ENCODE peak calls at places on chromosomes 5 and 9, in six cellular contexts. G is foreskin fibroblast, J is B cell, H is glutamatergic neuron, O is Calu3, Y is epithelial cell of esophagus. L is an unnamed sample.

GRCh38 chr5:150154618-150155134 is 969 bp downstream of the PDGFRB start:
- DNase-seq in G (no peak), J (no peak), Y (no peak), H (no peak), O (no peak), L (no peak)

GRCh38 chr5:53287573-53287972 is 178.0 kb upstream of the MOCS2 start:
- DNase-seq in O (no peak), G (no peak), J (no peak), Y (no peak), H (no peak), L (no peak)

GRCh38 chr5:62521319-62521718 is 57.3 kb upstream of the LRRC70 start:
- DNase-seq in O (no peak), Y (no peak), J (no peak), G (no peak), H (no peak), L (no peak)

GRCh38 chr9:3954950-3955670 is 344.8 kb downstream of the GLIS3 start:
- DNase-seq in H (no peak), G (peak; percentile 32), O (no peak), J (no peak), Y (no peak), L (no peak)

GRCh38 chr5:170603578-170604565 is 100.1 kb downstream of the KCNIP1 start:
- DNase-seq in H (peak; percentile 89), G (no peak), O (peak; percentile 74), J (no peak), Y (peak; percentile 25), L (peak; percentile 44)

GRCh38 chr5:166625210-166625865 is 1666.1 kb upstream of the WWC1 start:
- DNase-seq in H (no peak), G (no peak), Y (no peak), J (no peak), O (no peak), L (no peak)

GRCh38 chr5:61966558-61966957 is 339.4 kb upstream of the KIF2A start:
- DNase-seq in O (no peak), H (no peak), G (no peak), J (no peak), Y (no peak), L (no peak)

GRCh38 chr5:125093776-125094175 is 347.3 kb upstream of the ZNF608 start:
- DNase-seq in O (no peak), H (no peak), J (no peak), G (peak; percentile 86), Y (peak; percentile 86), L (no peak)

GRCh38 chr5:14190194-14191164 is 47.3 kb downstream of the TRIO start:
- DNase-seq in Y (peak; percentile 98), O (peak; percentile 49), G (peak; percentile 97), J (no peak), H (no peak), L (no peak)

GRCh38 chr5:81750308-81751008 is 439 bp downstream of the SSBP2 start:
- DNase-seq in O (peak; percentile 47), H (no peak), G (no peak), J (no peak), Y (no peak), L (peak; percentile 84)

GRCh38 chr9:33436445-33436844 is 10.9 kb downstream of the AQP3 start:
- DNase-seq in Y (no peak), J (no peak), G (no peak), H (no peak), O (no peak), L (no peak)

GRCh38 chr9:108188482-108188881 is 667.3 kb downstream of the ACTL7B start:
- DNase-seq in Y (no peak), J (no peak), G (no peak), H (no peak), O (no peak), L (no peak)

GRCh38 chr9:128946945-128947422 is 419 bp downstream of the DOLK start:
- DNase-seq in J (no peak), G (peak; percentile 24), Y (peak; percentile 26), H (no peak), O (peak; percentile 12), L (peak; percentile 90)

GRCh38 chr5:130868186-130868821 is 296.8 kb downstream of the HINT1 start:
- DNase-seq in Y (peak; percentile 9), J (no peak), G (no peak), O (no peak), H (no peak), L (no peak)

GRCh38 chr5:92580814-92581213 is 1000.2 kb downstream of the NR2F1-AS1 start:
- DNase-seq in J (no peak), H (no peak), Y (no peak), G (no peak), O (no peak), L (no peak)

GRCh38 chr9:117485176-117485575 is 70.3 kb upstream of the ASTN2 start:
- DNase-seq in H (no peak), J (no peak), O (no peak), Y (peak; percentile 14), G (peak; percentile 4), L (no peak)

GRCh38 chr5:146369691-146370090 is 31.1 kb downstream of the POU4F3 start:
- DNase-seq in J (no peak), O (no peak), G (peak; percentile 14), Y (peak; percentile 20), H (no peak), L (no peak)

GRCh38 chr5:37514946-37515345 is 135.8 kb downstream of the WDR70 start:
- DNase-seq in G (no peak), H (no peak), Y (no peak), O (no peak), J (no peak), L (no peak)

GRCh38 chr5:57494104-57495098 is 11.8 kb upstream of the ACTBL2 start:
- DNase-seq in O (peak; percentile 93), Y (peak; percentile 99), G (peak; percentile 95), J (no peak), H (no peak), L (peak; percentile 93)

GRCh38 chr9:126459126-126459525 is 132.5 kb downstream of the MVB12B start:
- DNase-seq in O (no peak), J (no peak), Y (no peak), G (no peak), H (no peak), L (no peak)

GRCh38 chr9:111413996-111414395 is 70.2 kb downstream of the ECPAS start:
- DNase-seq in Y (no peak), O (no peak), H (no peak), J (no peak), G (no peak), L (no peak)

GRCh38 chr5:146805099-146805498 is 73.5 kb downstream of the PPP2R2B start:
- DNase-seq in J (no peak), G (no peak), H (no peak), O (no peak), Y (peak; percentile 58), L (no peak)

GRCh38 chr9:12993432-12993831 is 218.6 kb downstream of the LURAP1L start:
- DNase-seq in J (no peak), G (no peak), Y (no peak), H (no peak), O (no peak), L (no peak)
- TF ChIP-seq CTCF in J (no peak), G (no peak), Y (no peak), H (no peak), O (no peak), L (no peak)

GRCh38 chr9:69996947-69997346 is 46.7 kb upstream of the MAMDC2 start:
- DNase-seq in O (no peak), Y (no peak), J (no peak), H (no peak), G (peak; percentile 66), L (no peak)
- TF ChIP-seq CTCF in O (no peak), Y (no peak), J (no peak), H (no peak), G (no peak), L (no peak)

GRCh38 chr9:71210326-71210725 is 88.9 kb upstream of the TRPM3 start:
- DNase-seq in Y (no peak), G (no peak), O (no peak), J (no peak), H (no peak), L (no peak)
- TF ChIP-seq CTCF in Y (no peak), G (no peak), O (no peak), J (no peak), H (no peak), L (no peak)

GRCh38 chr5:157686841-157687554 is 15.7 kb downstream of the C5orf52 start:
- DNase-seq in J (no peak), H (no peak), O (no peak), G (no peak), Y (no peak), L (no peak)

GRCh38 chr5:157690690-157691433 is 19.5 kb downstream of the C5orf52 start:
- DNase-seq in G (no peak), O (no peak), J (no peak), Y (no peak), H (no peak), L (no peak)

DNA sequence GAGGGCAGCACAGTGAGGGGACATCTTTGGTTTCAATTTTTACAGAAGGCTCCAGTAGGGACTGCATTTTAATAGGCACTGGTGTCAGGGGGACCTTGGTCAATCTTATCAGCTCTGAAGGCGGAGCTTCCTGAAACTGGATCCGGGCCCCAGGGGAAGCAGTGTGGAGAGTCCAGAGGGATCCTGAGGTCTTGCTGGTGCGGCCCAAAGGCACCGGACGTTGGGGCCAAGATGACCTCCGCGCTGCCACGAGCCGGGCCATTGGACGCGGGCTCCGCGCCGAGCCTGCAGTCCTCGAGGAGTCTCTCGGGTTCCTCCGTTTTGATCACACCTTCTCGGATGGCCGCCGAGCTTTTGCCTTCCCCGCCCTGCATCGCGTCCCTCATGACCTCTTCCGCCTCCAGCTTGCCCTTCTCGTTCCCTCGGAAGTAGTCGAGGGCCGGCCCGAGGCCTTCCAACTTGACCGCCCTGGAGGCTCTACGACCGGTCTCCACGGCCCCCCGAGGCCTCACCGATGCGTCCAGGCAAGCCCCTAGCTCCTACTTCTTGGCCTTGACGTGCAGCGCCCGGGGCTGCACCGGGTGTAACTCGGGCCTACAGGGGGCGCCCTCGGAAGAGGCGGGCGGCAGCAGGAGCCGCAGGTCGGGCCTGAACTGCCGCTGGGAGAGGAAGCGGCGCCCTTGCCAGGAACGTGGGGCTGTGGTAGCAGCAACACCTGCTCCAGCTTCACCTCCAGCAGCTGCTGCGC is 18.8 kb downstream of the C5orf52 start:
- DNase-seq in G (no peak), H (no peak), O (no peak), Y (no peak), J (peak; percentile 45), L (no peak)
- TF ChIP-seq CTCF in G (peak; percentile 4), H (no peak), O (peak; percentile 25), Y (peak; percentile 20), J (peak; percentile 42), L (no peak)

DNA sequence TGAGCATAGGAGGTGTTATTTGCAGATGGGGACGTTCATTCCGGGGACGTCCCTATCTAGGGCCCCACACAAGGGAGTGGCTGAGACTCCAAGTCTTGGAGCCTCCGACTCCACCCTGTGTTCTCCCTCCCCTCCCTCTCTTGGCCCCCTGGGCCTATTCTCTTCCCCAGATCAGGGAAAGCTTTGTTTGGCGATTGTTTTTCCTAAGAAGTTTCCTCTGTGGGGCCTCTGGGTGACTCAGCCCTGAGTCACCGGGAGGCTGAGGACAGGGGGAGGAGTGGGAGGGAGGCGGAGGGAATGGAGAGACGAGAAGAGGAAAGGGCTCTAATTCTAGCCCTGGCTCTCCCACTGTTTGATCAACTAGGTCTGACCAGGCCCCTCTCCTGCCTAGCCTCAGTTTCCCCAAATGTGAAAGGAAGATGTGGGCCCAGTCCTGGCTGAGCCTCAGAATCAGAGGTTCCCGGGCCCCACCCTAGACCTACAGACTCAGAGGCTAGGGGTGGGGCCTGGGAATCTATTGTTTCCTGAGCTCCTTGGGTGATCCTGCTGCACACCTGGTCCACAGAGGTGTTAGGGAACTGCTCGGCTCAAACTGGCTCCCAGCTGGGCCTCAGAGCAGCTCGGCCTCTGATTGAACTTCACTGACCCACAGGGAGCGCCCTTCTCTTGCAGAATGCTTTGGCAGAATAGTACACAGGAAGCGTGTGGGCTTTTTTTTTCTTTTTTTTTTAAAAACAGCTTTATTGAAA is 19.2 kb downstream of the GSN start:
- DNase-seq in H (no peak), Y (peak; percentile 95), O (peak; percentile 79), G (peak; percentile 95), J (no peak), L (peak; percentile 72)
- TF ChIP-seq CTCF in H (no peak), Y (no peak), O (no peak), G (peak; percentile 18), J (no peak), L (peak; percentile 62)